ENCODE peak calls at places on chromosomes 7 and 10, in five cellular contexts. One of them, this sample, is unnamed.
A peak's percentile ranks its signal among the peaks of the same experiment; 100 is the strongest.

GRCh38 chr7:85185355-85186082 is 1.3 kb downstream of the SEMA3D start:
- DNase-seq in NCI-H2227 treated with DMSO at 0.1 percent for 48 hours: peak; percentile 9
- DNase-seq in DMS 273 treated with DMSO at 0.1 percent for 48 hours: no peak
- DNase-seq in endothelial cell: peak; percentile 48
- DNase-seq in skeletal muscle cell: no peak
- DNase-seq in this sample: no peak

GRCh38 chr10:33193057-33193866 is 141.2 kb downstream of the NRP1 start:
- DNase-seq in NCI-H2227 treated with DMSO at 0.1 percent for 48 hours: peak; percentile 26
- DNase-seq in skeletal muscle cell: peak; percentile 68
- DNase-seq in endothelial cell: peak; percentile 66
- DNase-seq in DMS 273 treated with DMSO at 0.1 percent for 48 hours: peak; percentile 36
- DNase-seq in this sample: peak; percentile 58

GRCh38 chr7:84637568-84638338 is 443.2 kb upstream of the SEMA3A start:
- DNase-seq in NCI-H2227 treated with DMSO at 0.1 percent for 48 hours: no peak
- DNase-seq in endothelial cell: no peak
- DNase-seq in DMS 273 treated with DMSO at 0.1 percent for 48 hours: no peak
- DNase-seq in skeletal muscle cell: peak; percentile 38
- DNase-seq in this sample: peak; percentile 60

GRCh38 chr10:132148261-132149251 is 38.2 kb upstream of the DPYSL4 start:
- DNase-seq in endothelial cell: no peak
- DNase-seq in DMS 273 treated with DMSO at 0.1 percent for 48 hours: no peak
- DNase-seq in skeletal muscle cell: no peak
- DNase-seq in NCI-H2227 treated with DMSO at 0.1 percent for 48 hours: no peak
- DNase-seq in this sample: no peak

GRCh38 chr10:14032406-14032998 is 298.2 kb downstream of the FRMD4A start:
- DNase-seq in DMS 273 treated with DMSO at 0.1 percent for 48 hours: no peak
- DNase-seq in endothelial cell: peak; percentile 66
- DNase-seq in skeletal muscle cell: no peak
- DNase-seq in NCI-H2227 treated with DMSO at 0.1 percent for 48 hours: no peak
- DNase-seq in this sample: no peak

GRCh38 chr7:43639858-43640491 is 57.1 kb downstream of the STK17A start:
- DNase-seq in DMS 273 treated with DMSO at 0.1 percent for 48 hours: peak; percentile 31
- DNase-seq in skeletal muscle cell: peak; percentile 61
- DNase-seq in NCI-H2227 treated with DMSO at 0.1 percent for 48 hours: peak; percentile 63
- DNase-seq in endothelial cell: no peak
- DNase-seq in this sample: no peak

GRCh38 chr10:60913091-60913490 is 30.9 kb downstream of the RHOBTB1 start:
- DNase-seq in DMS 273 treated with DMSO at 0.1 percent for 48 hours: no peak
- DNase-seq in endothelial cell: no peak
- DNase-seq in NCI-H2227 treated with DMSO at 0.1 percent for 48 hours: no peak
- DNase-seq in skeletal muscle cell: no peak
- DNase-seq in this sample: no peak

GRCh38 chr7:149854611-149855367 is 16.6 kb downstream of the ZNF862 start:
- DNase-seq in DMS 273 treated with DMSO at 0.1 percent for 48 hours: peak; percentile 87
- DNase-seq in NCI-H2227 treated with DMSO at 0.1 percent for 48 hours: peak; percentile 84
- DNase-seq in endothelial cell: no peak
- DNase-seq in skeletal muscle cell: no peak
- DNase-seq in this sample: no peak

GRCh38 chr7:42945821-42946615 is 13.8 kb downstream of the MRPL32 start:
- DNase-seq in endothelial cell: no peak
- DNase-seq in NCI-H2227 treated with DMSO at 0.1 percent for 48 hours: no peak
- DNase-seq in DMS 273 treated with DMSO at 0.1 percent for 48 hours: no peak
- DNase-seq in skeletal muscle cell: no peak
- DNase-seq in this sample: no peak

GRCh38 chr10:96473866-96474265 is 39.9 kb downstream of the TLL2 start:
- DNase-seq in NCI-H2227 treated with DMSO at 0.1 percent for 48 hours: no peak
- DNase-seq in DMS 273 treated with DMSO at 0.1 percent for 48 hours: no peak
- DNase-seq in endothelial cell: no peak
- DNase-seq in skeletal muscle cell: no peak
- DNase-seq in this sample: no peak

GRCh38 chr10:102919237-102919959 is 1.3 kb downstream of the CNNM2 start:
- DNase-seq in skeletal muscle cell: no peak
- DNase-seq in DMS 273 treated with DMSO at 0.1 percent for 48 hours: no peak
- DNase-seq in NCI-H2227 treated with DMSO at 0.1 percent for 48 hours: no peak
- DNase-seq in endothelial cell: peak; percentile 19
- DNase-seq in this sample: no peak

GRCh38 chr7:139446051-139446890 is 37.2 kb downstream of the KLRG2 start:
- DNase-seq in endothelial cell: no peak
- DNase-seq in skeletal muscle cell: no peak
- DNase-seq in DMS 273 treated with DMSO at 0.1 percent for 48 hours: no peak
- DNase-seq in NCI-H2227 treated with DMSO at 0.1 percent for 48 hours: no peak
- DNase-seq in this sample: no peak

GRCh38 chr10:47282657-47283018 is 17.4 kb upstream of the GDF10 start:
- DNase-seq in NCI-H2227 treated with DMSO at 0.1 percent for 48 hours: no peak
- DNase-seq in endothelial cell: no peak
- DNase-seq in DMS 273 treated with DMSO at 0.1 percent for 48 hours: no peak
- DNase-seq in skeletal muscle cell: no peak
- DNase-seq in this sample: no peak

GRCh38 chr7:23334482-23335056 is 35.4 kb downstream of the MALSU1 start:
- DNase-seq in DMS 273 treated with DMSO at 0.1 percent for 48 hours: peak; percentile 20
- DNase-seq in endothelial cell: no peak
- DNase-seq in NCI-H2227 treated with DMSO at 0.1 percent for 48 hours: no peak
- DNase-seq in skeletal muscle cell: peak; percentile 98
- DNase-seq in this sample: peak; percentile 91

GRCh38 chr10:119078422-119079179 is 2.0 kb downstream of the EIF3A start:
- DNase-seq in skeletal muscle cell: no peak
- DNase-seq in NCI-H2227 treated with DMSO at 0.1 percent for 48 hours: no peak
- DNase-seq in endothelial cell: no peak
- DNase-seq in DMS 273 treated with DMSO at 0.1 percent for 48 hours: no peak
- DNase-seq in this sample: no peak

This sample was measured in AG04450.